ENCODE peak calls at places on chromosomes 2 and 18, in four cellular contexts. E is transverse colon, S is MCF 10A, G is RWPE1. P is an unnamed sample.

GRCh38 chr18:5975111-5975622 is 79.8 kb upstream of the TMEM200C start:
- DNase-seq in E (no peak), G (no peak), S (no peak), P (no peak)

GRCh38 chr2:54456526-54457325 is 599 bp downstream of the SPTBN1 start:
- DNase-seq in S (peak), E (peak), G (peak), P (no peak)

GRCh38 chr2:71224935-71225334 is 2.0 kb downstream of the PAIP2B start:
- DNase-seq in E (no peak), G (no peak), S (no peak), P (no peak)

GRCh38 chr2:167550448-167550847 is 662.2 kb downstream of the XIRP2 start:
- DNase-seq in S (peak), E (no peak), G (peak), P (peak)

GRCh38 chr2:171957061-171957460 is 34.8 kb downstream of the HAT1 start:
- DNase-seq in G (no peak), E (no peak), S (peak), P (peak)

GRCh38 chr2:223488814-223489213 is 113.3 kb downstream of the SCG2 start:
- DNase-seq in S (no peak), G (peak), E (no peak), P (no peak)

GRCh38 chr2:161315380-161315779 is 7.2 kb downstream of the PSMD14 start:
- DNase-seq in G (no peak), E (no peak), S (no peak), P (no peak)

GRCh38 chr2:200483729-200484198 is 26.1 kb downstream of the KCTD18 start:
- DNase-seq in S (peak), G (peak), E (peak), P (peak)

GRCh38 chr18:7664024-7664312 is 96.9 kb downstream of the PTPRM start:
- DNase-seq in G (no peak), S (no peak), E (no peak), P (no peak)

GRCh38 chr2:96580771-96581170 is 44.2 kb downstream of the ARID5A start:
- DNase-seq in S (peak), G (peak), E (no peak), P (peak)

GRCh38 chr18:60870261-60870966 is 462.8 kb upstream of the CDH20 start:
- DNase-seq in E (no peak), S (peak), G (no peak), P (no peak)

GRCh38 chr18:77013777-77014525 is 118.6 kb downstream of the MBP start:
- DNase-seq in E (peak), G (no peak), S (no peak), P (no peak)

GRCh38 chr2:212530991-212531390 is 7.6 kb downstream of the ERBB4 start:
- DNase-seq in G (no peak), E (no peak), S (no peak), P (no peak)

GRCh38 chr2:212530373-212530772 is 8.2 kb downstream of the ERBB4 start:
- DNase-seq in G (no peak), E (no peak), S (no peak), P (no peak)

GRCh38 chr2:212526059-212526458 is 12.5 kb downstream of the ERBB4 start:
- DNase-seq in G (no peak), E (no peak), S (no peak), P (no peak)

GRCh38 chr2:212531499-212531898 is 7.1 kb downstream of the ERBB4 start:
- DNase-seq in S (no peak), E (no peak), G (no peak), P (no peak)

GRCh38 chr2:212528106-212528856 is 10.3 kb downstream of the ERBB4 start:
- DNase-seq in E (no peak), S (no peak), G (no peak), P (no peak)
- TF ChIP-seq CTCF in E (no peak), S (no peak), G (no peak), P (no peak)

GRCh38 chr18:36580266-36580665 is 248.5 kb downstream of the TPGS2 start:
- DNase-seq in S (peak), G (no peak), E (no peak), P (no peak)
- TF ChIP-seq CTCF in S (no peak), G (no peak), E (no peak), P (no peak)

DNA sequence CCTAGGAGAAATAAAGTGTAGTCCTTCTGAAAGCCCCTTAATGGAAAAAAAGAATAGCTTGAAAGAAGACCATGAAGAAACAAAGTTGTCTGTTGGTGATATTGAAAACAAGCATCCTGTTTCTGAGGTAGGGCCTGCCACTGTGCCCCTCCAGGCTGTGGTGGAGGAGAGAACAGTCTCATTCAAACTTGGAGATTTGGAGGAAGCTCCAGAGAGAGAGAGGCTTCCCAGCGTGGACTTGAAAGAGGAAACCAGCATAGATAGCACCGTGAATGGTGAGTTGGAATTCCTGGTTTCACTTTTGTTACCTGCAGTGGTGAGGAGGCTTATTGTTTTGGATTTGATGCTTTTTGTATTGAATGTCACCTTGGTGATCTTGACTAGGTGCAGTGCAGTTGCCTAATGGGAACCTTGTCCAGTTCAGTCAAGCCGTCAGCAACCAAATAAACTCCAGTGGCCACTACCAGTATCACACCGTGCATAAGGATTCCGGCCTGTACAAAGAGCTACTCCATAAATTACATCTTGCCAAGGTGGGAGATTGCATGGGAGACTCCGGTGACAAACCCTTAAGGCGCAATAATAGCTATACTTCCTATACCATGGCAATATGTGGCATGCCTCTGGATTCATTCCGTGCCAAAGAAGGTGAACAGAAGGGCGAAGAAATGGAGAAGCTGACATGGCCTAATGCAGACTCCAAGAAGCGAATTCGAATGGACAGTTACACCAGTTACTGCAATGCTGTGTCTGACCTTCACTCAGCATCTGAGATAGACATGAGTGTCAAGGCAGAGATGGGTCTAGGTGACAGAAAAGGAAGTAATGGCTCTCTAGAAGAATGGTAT is 13.3 kb downstream of the SLC20A1 start:
- DNase-seq in E (no peak), S (peak), G (no peak), P (no peak)
- TF ChIP-seq CTCF in E (no peak), S (no peak), G (no peak), P (no peak)

DNA sequence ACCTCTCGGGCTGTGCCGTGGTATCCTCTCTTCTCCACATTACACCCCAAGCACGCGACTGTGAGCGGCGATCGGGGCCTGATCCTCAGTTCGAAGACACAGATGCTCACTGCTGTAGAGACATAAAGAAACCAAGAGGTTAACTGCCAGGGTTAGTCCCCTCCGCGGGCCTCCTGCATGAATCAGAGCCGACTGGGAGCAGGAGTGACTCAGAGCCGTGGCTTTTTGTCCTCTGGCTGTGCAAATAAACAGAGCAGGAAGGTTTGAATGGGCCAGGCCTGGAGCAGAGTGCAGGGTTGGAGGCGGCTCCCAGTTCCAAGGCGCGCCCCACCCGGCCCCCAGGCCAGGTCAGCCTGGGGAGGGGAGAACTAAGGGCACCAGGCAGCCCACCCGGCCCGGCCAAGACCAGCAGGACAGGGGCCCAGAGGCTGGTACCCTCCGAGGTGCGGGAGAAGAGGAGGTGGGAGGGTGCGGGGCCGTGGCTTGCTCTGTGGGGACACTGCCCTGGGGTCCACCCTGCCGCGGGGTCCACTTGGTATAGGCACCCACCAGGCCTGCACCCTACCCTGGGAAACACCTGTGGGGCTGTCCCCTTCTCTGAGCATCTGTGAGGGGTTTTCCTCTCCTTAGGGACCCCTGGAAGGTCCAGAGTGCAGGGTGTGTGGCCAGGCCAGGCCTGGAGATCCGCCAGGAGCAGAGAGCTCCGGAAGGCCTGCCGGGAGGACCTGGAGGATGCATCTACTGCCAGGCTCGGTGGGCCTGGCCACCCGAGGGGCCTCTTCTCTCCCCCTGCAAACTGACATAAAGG is 16.5 kb downstream of the TWIST2 start:
- DNase-seq in S (peak), E (peak), G (peak), P (peak)
- TF ChIP-seq CTCF in S (no peak), E (no peak), G (no peak), P (no peak)

P was measured in Caco-2.